ENCODE peak calls at places on chromosome 10, in six cellular contexts. One of them, this sample, is unnamed.

GRCh38 chr10:29646960-29647431 is 12.2 kb upstream of the SVIL start:
- ATAC-seq in HepG2: no peak
- ATAC-seq in stimulated activated naive CD8-positive, alpha-beta T cell treated with anti-CD3 and anti-CD28 coated beads, Interleukin-15, Interleukin-2, amounts not matched to agents 100 U/mL and 50 U/mL, for 24 hours: no peak
- ATAC-seq in PC-3: no peak
- ATAC-seq in left ventricle myocardium superior: peak
- ATAC-seq in left cardiac atrium: peak
- ATAC-seq in this sample: peak

GRCh38 chr10:44008917-44009620 is 360.4 kb upstream of the ZNF32 start:
- ATAC-seq in left ventricle myocardium superior: peak
- ATAC-seq in stimulated activated naive CD8-positive, alpha-beta T cell treated with anti-CD3 and anti-CD28 coated beads, Interleukin-15, Interleukin-2, amounts not matched to agents 100 U/mL and 50 U/mL, for 24 hours: no peak
- ATAC-seq in left cardiac atrium: peak
- ATAC-seq in PC-3: no peak
- ATAC-seq in HepG2: no peak
- ATAC-seq in this sample: no peak

GRCh38 chr10:16986406-16987128 is 143.0 kb downstream of the CUBN start:
- ATAC-seq in left cardiac atrium: peak
- ATAC-seq in stimulated activated naive CD8-positive, alpha-beta T cell treated with anti-CD3 and anti-CD28 coated beads, Interleukin-15, Interleukin-2, amounts not matched to agents 100 U/mL and 50 U/mL, for 24 hours: no peak
- ATAC-seq in HepG2: peak
- ATAC-seq in PC-3: peak
- ATAC-seq in left ventricle myocardium superior: peak
- ATAC-seq in this sample: no peak

GRCh38 chr10:97007417-97007816 is 175.3 kb downstream of the LCOR start:
- ATAC-seq in HepG2: no peak
- ATAC-seq in stimulated activated naive CD8-positive, alpha-beta T cell treated with anti-CD3 and anti-CD28 coated beads, Interleukin-15, Interleukin-2, amounts not matched to agents 100 U/mL and 50 U/mL, for 24 hours: no peak
- ATAC-seq in left cardiac atrium: no peak
- ATAC-seq in PC-3: no peak
- ATAC-seq in left ventricle myocardium superior: no peak
- ATAC-seq in this sample: no peak

GRCh38 chr10:78906734-78907385 is 161.9 kb upstream of the ZMIZ1 start:
- ATAC-seq in stimulated activated naive CD8-positive, alpha-beta T cell treated with anti-CD3 and anti-CD28 coated beads, Interleukin-15, Interleukin-2, amounts not matched to agents 100 U/mL and 50 U/mL, for 24 hours: no peak
- ATAC-seq in left ventricle myocardium superior: no peak
- ATAC-seq in PC-3: no peak
- ATAC-seq in left cardiac atrium: no peak
- ATAC-seq in HepG2: no peak
- ATAC-seq in this sample: no peak

GRCh38 chr10:119341236-119342016 is 134.1 kb downstream of the GRK5 start:
- ATAC-seq in stimulated activated naive CD8-positive, alpha-beta T cell treated with anti-CD3 and anti-CD28 coated beads, Interleukin-15, Interleukin-2, amounts not matched to agents 100 U/mL and 50 U/mL, for 24 hours: peak
- ATAC-seq in HepG2: peak
- ATAC-seq in left ventricle myocardium superior: peak
- ATAC-seq in PC-3: peak
- ATAC-seq in left cardiac atrium: peak
- ATAC-seq in this sample: peak

GRCh38 chr10:123087348-123087747 is 48.4 kb upstream of the HMX3 start:
- ATAC-seq in left ventricle myocardium superior: no peak
- ATAC-seq in stimulated activated naive CD8-positive, alpha-beta T cell treated with anti-CD3 and anti-CD28 coated beads, Interleukin-15, Interleukin-2, amounts not matched to agents 100 U/mL and 50 U/mL, for 24 hours: no peak
- ATAC-seq in HepG2: no peak
- ATAC-seq in PC-3: no peak
- ATAC-seq in left cardiac atrium: no peak
- ATAC-seq in this sample: no peak

GRCh38 chr10:70404906-70405824 is 1.2 kb downstream of the EIF4EBP2 start:
- ATAC-seq in stimulated activated naive CD8-positive, alpha-beta T cell treated with anti-CD3 and anti-CD28 coated beads, Interleukin-15, Interleukin-2, amounts not matched to agents 100 U/mL and 50 U/mL, for 24 hours: peak
- ATAC-seq in PC-3: peak
- ATAC-seq in left cardiac atrium: peak
- ATAC-seq in left ventricle myocardium superior: peak
- ATAC-seq in HepG2: peak
- ATAC-seq in this sample: peak

GRCh38 chr10:129655679-129656031 is 188.6 kb downstream of the MGMT start:
- ATAC-seq in stimulated activated naive CD8-positive, alpha-beta T cell treated with anti-CD3 and anti-CD28 coated beads, Interleukin-15, Interleukin-2, amounts not matched to agents 100 U/mL and 50 U/mL, for 24 hours: no peak
- ATAC-seq in left ventricle myocardium superior: no peak
- ATAC-seq in left cardiac atrium: no peak
- ATAC-seq in PC-3: no peak
- ATAC-seq in HepG2: no peak
- ATAC-seq in this sample: no peak

GRCh38 chr10:62858364-62858763 is 42.2 kb upstream of the EGR2 start:
- ATAC-seq in HepG2: peak
- ATAC-seq in PC-3: peak
- ATAC-seq in stimulated activated naive CD8-positive, alpha-beta T cell treated with anti-CD3 and anti-CD28 coated beads, Interleukin-15, Interleukin-2, amounts not matched to agents 100 U/mL and 50 U/mL, for 24 hours: no peak
- ATAC-seq in left cardiac atrium: no peak
- ATAC-seq in left ventricle myocardium superior: peak
- ATAC-seq in this sample: no peak

GRCh38 chr10:71316081-71316785 is 2.8 kb upstream of the SLC29A3 start:
- ATAC-seq in HepG2: no peak
- ATAC-seq in PC-3: no peak
- ATAC-seq in stimulated activated naive CD8-positive, alpha-beta T cell treated with anti-CD3 and anti-CD28 coated beads, Interleukin-15, Interleukin-2, amounts not matched to agents 100 U/mL and 50 U/mL, for 24 hours: peak
- ATAC-seq in left cardiac atrium: no peak
- ATAC-seq in left ventricle myocardium superior: no peak
- ATAC-seq in this sample: no peak

GRCh38 chr10:14184841-14185500 is 145.8 kb downstream of the FRMD4A start:
- ATAC-seq in left cardiac atrium: peak
- ATAC-seq in HepG2: peak
- ATAC-seq in PC-3: no peak
- ATAC-seq in stimulated activated naive CD8-positive, alpha-beta T cell treated with anti-CD3 and anti-CD28 coated beads, Interleukin-15, Interleukin-2, amounts not matched to agents 100 U/mL and 50 U/mL, for 24 hours: peak
- ATAC-seq in left ventricle myocardium superior: no peak
- ATAC-seq in this sample: peak

GRCh38 chr10:60008816-60009215 is 102.5 kb upstream of the CCDC6 start:
- ATAC-seq in HepG2: no peak
- ATAC-seq in stimulated activated naive CD8-positive, alpha-beta T cell treated with anti-CD3 and anti-CD28 coated beads, Interleukin-15, Interleukin-2, amounts not matched to agents 100 U/mL and 50 U/mL, for 24 hours: no peak
- ATAC-seq in PC-3: peak
- ATAC-seq in left ventricle myocardium superior: no peak
- ATAC-seq in left cardiac atrium: no peak
- ATAC-seq in this sample: peak

GRCh38 chr10:13890617-13891541 is 304.1 kb downstream of the PRPF18 start:
- ATAC-seq in HepG2: no peak
- ATAC-seq in stimulated activated naive CD8-positive, alpha-beta T cell treated with anti-CD3 and anti-CD28 coated beads, Interleukin-15, Interleukin-2, amounts not matched to agents 100 U/mL and 50 U/mL, for 24 hours: no peak
- ATAC-seq in left cardiac atrium: peak
- ATAC-seq in left ventricle myocardium superior: peak
- ATAC-seq in PC-3: peak
- ATAC-seq in this sample: no peak

GRCh38 chr10:49218480-49218879 is 30.3 kb upstream of the TMEM273 start:
- ATAC-seq in PC-3: no peak
- ATAC-seq in stimulated activated naive CD8-positive, alpha-beta T cell treated with anti-CD3 and anti-CD28 coated beads, Interleukin-15, Interleukin-2, amounts not matched to agents 100 U/mL and 50 U/mL, for 24 hours: peak
- ATAC-seq in HepG2: no peak
- ATAC-seq in left cardiac atrium: peak
- ATAC-seq in left ventricle myocardium superior: peak
- ATAC-seq in this sample: no peak

GRCh38 chr10:8359467-8359866 is 305.0 kb downstream of the GATA3 start:
- ATAC-seq in PC-3: no peak
- ATAC-seq in HepG2: no peak
- ATAC-seq in left cardiac atrium: no peak
- ATAC-seq in left ventricle myocardium superior: no peak
- ATAC-seq in stimulated activated naive CD8-positive, alpha-beta T cell treated with anti-CD3 and anti-CD28 coated beads, Interleukin-15, Interleukin-2, amounts not matched to agents 100 U/mL and 50 U/mL, for 24 hours: no peak
- ATAC-seq in this sample: no peak

GRCh38 chr10:3366735-3367405 is 194.3 kb upstream of the PITRM1 start:
- ATAC-seq in left ventricle myocardium superior: no peak
- ATAC-seq in stimulated activated naive CD8-positive, alpha-beta T cell treated with anti-CD3 and anti-CD28 coated beads, Interleukin-15, Interleukin-2, amounts not matched to agents 100 U/mL and 50 U/mL, for 24 hours: no peak
- ATAC-seq in HepG2: no peak
- ATAC-seq in left cardiac atrium: no peak
- ATAC-seq in PC-3: no peak
- ATAC-seq in this sample: no peak

GRCh38 chr10:50740351-50740688 is 584 bp downstream of the ASAH2B start:
- ATAC-seq in PC-3: peak
- ATAC-seq in left cardiac atrium: no peak
- ATAC-seq in stimulated activated naive CD8-positive, alpha-beta T cell treated with anti-CD3 and anti-CD28 coated beads, Interleukin-15, Interleukin-2, amounts not matched to agents 100 U/mL and 50 U/mL, for 24 hours: peak
- ATAC-seq in left ventricle myocardium superior: peak
- ATAC-seq in HepG2: peak
- ATAC-seq in this sample: peak

GRCh38 chr10:126123466-126123865 is 227.1 kb downstream of the FANK1 start:
- ATAC-seq in left ventricle myocardium superior: no peak
- ATAC-seq in PC-3: no peak
- ATAC-seq in HepG2: no peak
- ATAC-seq in left cardiac atrium: no peak
- ATAC-seq in stimulated activated naive CD8-positive, alpha-beta T cell treated with anti-CD3 and anti-CD28 coated beads, Interleukin-15, Interleukin-2, amounts not matched to agents 100 U/mL and 50 U/mL, for 24 hours: no peak
- ATAC-seq in this sample: no peak

GRCh38 chr10:34815174-34816066 is at the start of gene PARD3:
- ATAC-seq in left ventricle myocardium superior: peak
- ATAC-seq in left cardiac atrium: peak
- ATAC-seq in HepG2: peak
- ATAC-seq in stimulated activated naive CD8-positive, alpha-beta T cell treated with anti-CD3 and anti-CD28 coated beads, Interleukin-15, Interleukin-2, amounts not matched to agents 100 U/mL and 50 U/mL, for 24 hours: peak
- ATAC-seq in PC-3: peak
- ATAC-seq in this sample: peak

GRCh38 chr10:122481296-122482056 is 20.1 kb downstream of the HTRA1 start:
- ATAC-seq in stimulated activated naive CD8-positive, alpha-beta T cell treated with anti-CD3 and anti-CD28 coated beads, Interleukin-15, Interleukin-2, amounts not matched to agents 100 U/mL and 50 U/mL, for 24 hours: no peak
- ATAC-seq in PC-3: no peak
- ATAC-seq in HepG2: no peak
- ATAC-seq in left ventricle myocardium superior: no peak
- ATAC-seq in left cardiac atrium: no peak
- ATAC-seq in this sample: no peak

GRCh38 chr10:129568562-129569344 is 101.7 kb downstream of the MGMT start:
- ATAC-seq in left cardiac atrium: no peak
- ATAC-seq in HepG2: no peak
- ATAC-seq in stimulated activated naive CD8-positive, alpha-beta T cell treated with anti-CD3 and anti-CD28 coated beads, Interleukin-15, Interleukin-2, amounts not matched to agents 100 U/mL and 50 U/mL, for 24 hours: no peak
- ATAC-seq in PC-3: no peak
- ATAC-seq in left ventricle myocardium superior: peak
- ATAC-seq in this sample: peak

GRCh38 chr10:32417906-32418547 is 27.9 kb upstream of the CCDC7 start:
- ATAC-seq in PC-3: no peak
- ATAC-seq in HepG2: no peak
- ATAC-seq in left cardiac atrium: peak
- ATAC-seq in left ventricle myocardium superior: peak
- ATAC-seq in stimulated activated naive CD8-positive, alpha-beta T cell treated with anti-CD3 and anti-CD28 coated beads, Interleukin-15, Interleukin-2, amounts not matched to agents 100 U/mL and 50 U/mL, for 24 hours: no peak
- ATAC-seq in this sample: no peak

GRCh38 chr10:32985781-32986350 is 27.8 kb upstream of the ITGB1 start:
- ATAC-seq in left ventricle myocardium superior: no peak
- ATAC-seq in PC-3: peak
- ATAC-seq in stimulated activated naive CD8-positive, alpha-beta T cell treated with anti-CD3 and anti-CD28 coated beads, Interleukin-15, Interleukin-2, amounts not matched to agents 100 U/mL and 50 U/mL, for 24 hours: no peak
- ATAC-seq in HepG2: peak
- ATAC-seq in left cardiac atrium: no peak
- ATAC-seq in this sample: no peak

GRCh38 chr10:73759512-73760115 is 15.4 kb downstream of the SEC24C start:
- ATAC-seq in PC-3: no peak
- ATAC-seq in left cardiac atrium: peak
- ATAC-seq in stimulated activated naive CD8-positive, alpha-beta T cell treated with anti-CD3 and anti-CD28 coated beads, Interleukin-15, Interleukin-2, amounts not matched to agents 100 U/mL and 50 U/mL, for 24 hours: peak
- ATAC-seq in HepG2: no peak
- ATAC-seq in left ventricle myocardium superior: peak
- ATAC-seq in this sample: peak

GRCh38 chr10:31947144-31947926 is 18.7 kb upstream of the ARHGAP12 start:
- ATAC-seq in HepG2: peak
- ATAC-seq in left ventricle myocardium superior: peak
- ATAC-seq in stimulated activated naive CD8-positive, alpha-beta T cell treated with anti-CD3 and anti-CD28 coated beads, Interleukin-15, Interleukin-2, amounts not matched to agents 100 U/mL and 50 U/mL, for 24 hours: no peak
- ATAC-seq in PC-3: peak
- ATAC-seq in left cardiac atrium: peak
- ATAC-seq in this sample: peak

GRCh38 chr10:104580321-104580720 is 60.8 kb upstream of the SORCS3 start:
- ATAC-seq in PC-3: no peak
- ATAC-seq in left cardiac atrium: peak
- ATAC-seq in left ventricle myocardium superior: peak
- ATAC-seq in stimulated activated naive CD8-positive, alpha-beta T cell treated with anti-CD3 and anti-CD28 coated beads, Interleukin-15, Interleukin-2, amounts not matched to agents 100 U/mL and 50 U/mL, for 24 hours: no peak
- ATAC-seq in HepG2: no peak
- ATAC-seq in this sample: no peak

GRCh38 chr10:59724098-59724938 is 14.7 kb upstream of the SLC16A9 start:
- ATAC-seq in PC-3: peak
- ATAC-seq in stimulated activated naive CD8-positive, alpha-beta T cell treated with anti-CD3 and anti-CD28 coated beads, Interleukin-15, Interleukin-2, amounts not matched to agents 100 U/mL and 50 U/mL, for 24 hours: no peak
- ATAC-seq in HepG2: no peak
- ATAC-seq in left cardiac atrium: no peak
- ATAC-seq in left ventricle myocardium superior: no peak
- ATAC-seq in this sample: no peak

GRCh38 chr10:97497572-97498075 is 598 bp downstream of the MMS19 start:
- ATAC-seq in HepG2: peak
- ATAC-seq in PC-3: peak
- ATAC-seq in left cardiac atrium: peak
- ATAC-seq in left ventricle myocardium superior: peak
- ATAC-seq in stimulated activated naive CD8-positive, alpha-beta T cell treated with anti-CD3 and anti-CD28 coated beads, Interleukin-15, Interleukin-2, amounts not matched to agents 100 U/mL and 50 U/mL, for 24 hours: peak
- ATAC-seq in this sample: peak

GRCh38 chr10:387949-388660 is 252.8 kb downstream of the ZMYND11 start:
- ATAC-seq in PC-3: no peak
- ATAC-seq in left cardiac atrium: peak
- ATAC-seq in stimulated activated naive CD8-positive, alpha-beta T cell treated with anti-CD3 and anti-CD28 coated beads, Interleukin-15, Interleukin-2, amounts not matched to agents 100 U/mL and 50 U/mL, for 24 hours: no peak
- ATAC-seq in HepG2: peak
- ATAC-seq in left ventricle myocardium superior: peak
- ATAC-seq in this sample: no peak

GRCh38 chr10:44056947-44057811 is 327.7 kb downstream of the CXCL12 start:
- ATAC-seq in PC-3: no peak
- ATAC-seq in left cardiac atrium: no peak
- ATAC-seq in stimulated activated naive CD8-positive, alpha-beta T cell treated with anti-CD3 and anti-CD28 coated beads, Interleukin-15, Interleukin-2, amounts not matched to agents 100 U/mL and 50 U/mL, for 24 hours: no peak
- ATAC-seq in HepG2: no peak
- ATAC-seq in left ventricle myocardium superior: no peak
- ATAC-seq in this sample: no peak

GRCh38 chr10:89283174-89283987 is 18.5 kb upstream of the IFIT2 start:
- ATAC-seq in PC-3: peak
- ATAC-seq in left ventricle myocardium superior: peak
- ATAC-seq in left cardiac atrium: peak
- ATAC-seq in HepG2: peak
- ATAC-seq in stimulated activated naive CD8-positive, alpha-beta T cell treated with anti-CD3 and anti-CD28 coated beads, Interleukin-15, Interleukin-2, amounts not matched to agents 100 U/mL and 50 U/mL, for 24 hours: no peak
- ATAC-seq in this sample: no peak

GRCh38 chr10:58180633-58181032 is 87.1 kb downstream of the IPMK start:
- ATAC-seq in HepG2: no peak
- ATAC-seq in stimulated activated naive CD8-positive, alpha-beta T cell treated with anti-CD3 and anti-CD28 coated beads, Interleukin-15, Interleukin-2, amounts not matched to agents 100 U/mL and 50 U/mL, for 24 hours: no peak
- ATAC-seq in left cardiac atrium: no peak
- ATAC-seq in PC-3: no peak
- ATAC-seq in left ventricle myocardium superior: no peak
- ATAC-seq in this sample: peak

GRCh38 chr10:30705625-30706149 is 76.1 kb upstream of the LYZL2 start:
- ATAC-seq in PC-3: no peak
- ATAC-seq in HepG2: peak
- ATAC-seq in left cardiac atrium: no peak
- ATAC-seq in stimulated activated naive CD8-positive, alpha-beta T cell treated with anti-CD3 and anti-CD28 coated beads, Interleukin-15, Interleukin-2, amounts not matched to agents 100 U/mL and 50 U/mL, for 24 hours: no peak
- ATAC-seq in left ventricle myocardium superior: no peak
- ATAC-seq in this sample: peak

GRCh38 chr10:12438914-12439692 is 89.8 kb downstream of the CAMK1D start:
- ATAC-seq in left cardiac atrium: no peak
- ATAC-seq in stimulated activated naive CD8-positive, alpha-beta T cell treated with anti-CD3 and anti-CD28 coated beads, Interleukin-15, Interleukin-2, amounts not matched to agents 100 U/mL and 50 U/mL, for 24 hours: no peak
- ATAC-seq in left ventricle myocardium superior: no peak
- ATAC-seq in HepG2: no peak
- ATAC-seq in PC-3: no peak
- ATAC-seq in this sample: no peak

GRCh38 chr10:93074597-93075368 is 1.1 kb downstream of the CYP26A1 start:
- ATAC-seq in stimulated activated naive CD8-positive, alpha-beta T cell treated with anti-CD3 and anti-CD28 coated beads, Interleukin-15, Interleukin-2, amounts not matched to agents 100 U/mL and 50 U/mL, for 24 hours: no peak
- ATAC-seq in HepG2: no peak
- ATAC-seq in PC-3: no peak
- ATAC-seq in left ventricle myocardium superior: no peak
- ATAC-seq in left cardiac atrium: no peak
- ATAC-seq in this sample: no peak

GRCh38 chr10:121469797-121470606 is 128.2 kb downstream of the FGFR2 start:
- ATAC-seq in left ventricle myocardium superior: no peak
- ATAC-seq in HepG2: no peak
- ATAC-seq in stimulated activated naive CD8-positive, alpha-beta T cell treated with anti-CD3 and anti-CD28 coated beads, Interleukin-15, Interleukin-2, amounts not matched to agents 100 U/mL and 50 U/mL, for 24 hours: no peak
- ATAC-seq in left cardiac atrium: no peak
- ATAC-seq in PC-3: no peak
- ATAC-seq in this sample: no peak

GRCh38 chr10:88117227-88117626 is 253.8 kb downstream of the PTEN start:
- ATAC-seq in PC-3: no peak
- ATAC-seq in left cardiac atrium: no peak
- ATAC-seq in HepG2: no peak
- ATAC-seq in stimulated activated naive CD8-positive, alpha-beta T cell treated with anti-CD3 and anti-CD28 coated beads, Interleukin-15, Interleukin-2, amounts not matched to agents 100 U/mL and 50 U/mL, for 24 hours: peak
- ATAC-seq in left ventricle myocardium superior: no peak
- ATAC-seq in this sample: no peak

GRCh38 chr10:62095341-62096071 is 173.1 kb downstream of the RTKN2 start:
- ATAC-seq in stimulated activated naive CD8-positive, alpha-beta T cell treated with anti-CD3 and anti-CD28 coated beads, Interleukin-15, Interleukin-2, amounts not matched to agents 100 U/mL and 50 U/mL, for 24 hours: no peak
- ATAC-seq in HepG2: peak
- ATAC-seq in left cardiac atrium: peak
- ATAC-seq in left ventricle myocardium superior: peak
- ATAC-seq in PC-3: peak
- ATAC-seq in this sample: no peak

GRCh38 chr10:14889318-14889717 is 10.7 kb downstream of the SUV39H2 start:
- ATAC-seq in stimulated activated naive CD8-positive, alpha-beta T cell treated with anti-CD3 and anti-CD28 coated beads, Interleukin-15, Interleukin-2, amounts not matched to agents 100 U/mL and 50 U/mL, for 24 hours: peak
- ATAC-seq in left ventricle myocardium superior: no peak
- ATAC-seq in HepG2: no peak
- ATAC-seq in PC-3: no peak
- ATAC-seq in left cardiac atrium: no peak
- ATAC-seq in this sample: no peak